ENCODE peak calls at places on chromosome 6, in five cellular contexts. I is HuH-7.5, Z is vagina, Y is EH, M is A549. W is an unnamed sample.
A peak's percentile ranks its signal among the peaks of the same experiment; 100 is the strongest.

GRCh38 chr6:163986313-163986712 is 571.8 kb downstream of the QKI start:
- DNase-seq in I (no peak), Z (no peak), Y (peak; percentile 13), M (no peak), W (peak; percentile 26)

GRCh38 chr6:46390153-46390876 is 100.9 kb downstream of the RCAN2 start:
- DNase-seq in I (no peak), Z (no peak), Y (no peak), M (no peak), W (no peak)

GRCh38 chr6:23180504-23181293 is 611.3 kb downstream of the HDGFL1 start:
- DNase-seq in I (no peak), Z (no peak), Y (peak; percentile 81), M (no peak), W (no peak)

GRCh38 chr6:138467901-138468300 is 31.4 kb downstream of the NHSL1 start:
- DNase-seq in I (no peak), Z (no peak), Y (peak; percentile 10), M (no peak), W (no peak)

GRCh38 chr6:167141667-167142432 is 15.9 kb downstream of the GPR31 start:
- DNase-seq in I (peak; percentile 86), Z (no peak), Y (no peak), M (peak; percentile 21), W (peak; percentile 80)

GRCh38 chr6:2942916-2943563 is 28.3 kb downstream of the SERPINB6 start:
- DNase-seq in I (no peak), Z (peak; percentile 16), Y (no peak), M (no peak), W (peak; percentile 67)

GRCh38 chr6:26534681-26535465 is 3.3 kb upstream of the HMGN4 start:
- DNase-seq in I (no peak), Z (no peak), Y (no peak), M (no peak), W (no peak)

GRCh38 chr6:56752534-56752933 is 109.8 kb upstream of the DST start:
- DNase-seq in I (no peak), Z (no peak), Y (no peak), M (no peak), W (no peak)

GRCh38 chr6:158131926-158132325 is 36.1 kb downstream of the SERAC1 start:
- DNase-seq in I (no peak), Z (no peak), Y (peak; percentile 31), M (peak; percentile 18), W (no peak)

GRCh38 chr6:33079575-33079974 is 3.8 kb downstream of the HLA-DPB1 start:
- DNase-seq in I (no peak), Z (no peak), Y (no peak), M (no peak), W (no peak)

GRCh38 chr6:157629220-157629619 is 193.8 kb upstream of the SNX9 start:
- DNase-seq in I (no peak), Z (no peak), Y (peak; percentile 35), M (no peak), W (no peak)

GRCh38 chr6:39834866-39835265 is 42.7 kb downstream of the DAAM2 start:
- DNase-seq in I (no peak), Z (no peak), Y (no peak), M (no peak), W (no peak)

GRCh38 chr6:132623446-132623845 is 629 bp downstream of the TAAR2 start:
- DNase-seq in I (no peak), Z (no peak), Y (no peak), M (no peak), W (no peak)

GRCh38 chr6:48977573-48977972 is 485.5 kb downstream of the MMUT start:
- DNase-seq in I (no peak), Z (no peak), Y (no peak), M (no peak), W (no peak)

GRCh38 chr6:47477497-47478232 is at the start of gene CD2AP:
- DNase-seq in I (peak; percentile 68), Z (no peak), Y (peak; percentile 83), M (peak; percentile 73), W (peak; percentile 92)

GRCh38 chr6:39688494-39688893 is 36.7 kb downstream of the KIF6 start:
- DNase-seq in I (no peak), Z (no peak), Y (peak; percentile 61), M (no peak), W (no peak)

GRCh38 chr6:56953597-56954388 is 1.1 kb upstream of the BEND6 start:
- DNase-seq in I (peak; percentile 4), Z (no peak), Y (peak; percentile 36), M (no peak), W (peak; percentile 3)

GRCh38 chr6:86477510-86478166 is 459.7 kb upstream of the HTR1E start:
- DNase-seq in I (no peak), Z (no peak), Y (no peak), M (no peak), W (no peak)

GRCh38 chr6:151012321-151013294 is 147.1 kb downstream of the MTHFD1L start:
- DNase-seq in I (no peak), Z (no peak), Y (peak; percentile 54), M (no peak), W (no peak)

GRCh38 chr6:161639772-161640171 is 365.9 kb upstream of the AGPAT4 start:
- DNase-seq in I (no peak), Z (no peak), Y (no peak), M (no peak), W (no peak)

GRCh38 chr6:88047510-88048150 is at the start of gene SPACA1:
- DNase-seq in I (no peak), Z (no peak), Y (no peak), M (no peak), W (no peak)

GRCh38 chr6:130969807-130970491 is 93.1 kb downstream of the EPB41L2 start:
- DNase-seq in I (peak; percentile 8), Z (no peak), Y (peak; percentile 66), M (no peak), W (peak; percentile 12)